ENCODE peak calls at places on chromosomes 11 and 22, in four cellular contexts. One of them, this sample, is unnamed.

GRCh38 chr22:32325416-32325801 is 32.3 kb upstream of the RFPL3 start:
- DNase-seq in prostate gland: no peak
- DNase-seq in stomach: peak
- DNase-seq in tibial nerve: no peak
- DNase-seq in this sample: peak

GRCh38 chr11:66133216-66133775 is 63.2 kb downstream of the PACS1 start:
- DNase-seq in prostate gland: no peak
- DNase-seq in stomach: no peak
- DNase-seq in tibial nerve: no peak
- DNase-seq in this sample: no peak

GRCh38 chr22:33389927-33390326 is 331.7 kb upstream of the SYN3 start:
- DNase-seq in prostate gland: no peak
- DNase-seq in stomach: no peak
- DNase-seq in tibial nerve: no peak
- DNase-seq in this sample: no peak

GRCh38 chr11:371716-372590 is 2.7 kb downstream of the B4GALNT4 start:
- DNase-seq in prostate gland: no peak
- DNase-seq in stomach: no peak
- DNase-seq in tibial nerve: no peak
- DNase-seq in this sample: no peak

GRCh38 chr11:69588270-69588669 is 52.7 kb upstream of the CCND1 start:
- DNase-seq in prostate gland: no peak
- DNase-seq in stomach: no peak
- DNase-seq in tibial nerve: no peak
- DNase-seq in this sample: no peak

GRCh38 chr22:24134090-24134846 is 47.0 kb upstream of the SUSD2 start:
- DNase-seq in prostate gland: no peak
- DNase-seq in stomach: peak
- DNase-seq in tibial nerve: peak
- DNase-seq in this sample: peak

GRCh38 chr11:70077411-70078094 is 564 bp upstream of the ANO1 start:
- DNase-seq in prostate gland: no peak
- DNase-seq in stomach: no peak
- DNase-seq in tibial nerve: no peak
- DNase-seq in this sample: no peak

GRCh38 chr11:9972917-9973504 is 309.1 kb downstream of the SWAP70 start:
- DNase-seq in prostate gland: peak
- DNase-seq in stomach: no peak
- DNase-seq in tibial nerve: peak
- DNase-seq in this sample: peak

GRCh38 chr11:21133244-21133643 is 463.9 kb downstream of the NELL1 start:
- DNase-seq in prostate gland: no peak
- DNase-seq in stomach: no peak
- DNase-seq in tibial nerve: no peak
- DNase-seq in this sample: no peak

GRCh38 chr11:35151896-35152295 is 12.9 kb downstream of the CD44 start:
- DNase-seq in prostate gland: no peak
- DNase-seq in stomach: no peak
- DNase-seq in tibial nerve: no peak
- DNase-seq in this sample: no peak

GRCh38 chr11:126317681-126318641 is 14.1 kb downstream of the DCPS start:
- DNase-seq in prostate gland: peak
- DNase-seq in stomach: no peak
- DNase-seq in tibial nerve: peak
- DNase-seq in this sample: no peak

GRCh38 chr11:86204356-86204755 is 40.2 kb upstream of the EED start:
- DNase-seq in prostate gland: no peak
- DNase-seq in stomach: no peak
- DNase-seq in tibial nerve: no peak
- DNase-seq in this sample: no peak

GRCh38 chr11:32366671-32367070 is 68.7 kb downstream of the WT1 start:
- DNase-seq in prostate gland: no peak
- DNase-seq in stomach: no peak
- DNase-seq in tibial nerve: no peak
- DNase-seq in this sample: no peak

GRCh38 chr22:23834830-23835772 is 3.7 kb downstream of the DERL3 start:
- DNase-seq in prostate gland: no peak
- DNase-seq in stomach: peak
- DNase-seq in tibial nerve: no peak
- DNase-seq in this sample: no peak

GRCh38 chr11:8656291-8656690 is 26.2 kb downstream of the TRIM66 start:
- DNase-seq in prostate gland: no peak
- DNase-seq in stomach: no peak
- DNase-seq in tibial nerve: no peak
- DNase-seq in this sample: no peak

GRCh38 chr22:49855491-49855911 is 1.9 kb downstream of the ZBED4 start:
- DNase-seq in prostate gland: no peak
- DNase-seq in stomach: no peak
- DNase-seq in tibial nerve: no peak
- DNase-seq in this sample: no peak

GRCh38 chr11:124798991-124799383 is 1.2 kb downstream of the MSANTD2 start:
- DNase-seq in prostate gland: no peak
- DNase-seq in stomach: no peak
- DNase-seq in tibial nerve: no peak
- DNase-seq in this sample: no peak

GRCh38 chr11:134119094-134119493 is 50.2 kb downstream of the JAM3 start:
- DNase-seq in prostate gland: no peak
- DNase-seq in stomach: no peak
- DNase-seq in tibial nerve: no peak
- DNase-seq in this sample: no peak

GRCh38 chr22:39312410-39312809 is 7.0 kb downstream of the RPL3 start:
- DNase-seq in prostate gland: no peak
- DNase-seq in stomach: no peak
- DNase-seq in tibial nerve: no peak
- DNase-seq in this sample: no peak

GRCh38 chr11:27412192-27412691 is 49.2 kb upstream of the CCDC34 start:
- DNase-seq in prostate gland: no peak
- DNase-seq in stomach: no peak
- DNase-seq in tibial nerve: no peak
- DNase-seq in this sample: peak

GRCh38 chr11:44949160-44950035 is 1.3 kb downstream of the TP53I11 start:
- DNase-seq in prostate gland: peak
- DNase-seq in stomach: no peak
- DNase-seq in tibial nerve: no peak
- DNase-seq in this sample: no peak

GRCh38 chr22:20433191-20433590 is 4.4 kb downstream of the SCARF2 start:
- DNase-seq in prostate gland: no peak
- DNase-seq in stomach: no peak
- DNase-seq in tibial nerve: no peak
- DNase-seq in this sample: no peak

GRCh38 chr11:45847908-45848316 is 637 bp downstream of the CRY2 start:
- DNase-seq in prostate gland: peak
- DNase-seq in stomach: peak
- DNase-seq in tibial nerve: peak
- DNase-seq in this sample: peak

GRCh38 chr11:60774726-60775125 is 10.4 kb upstream of the MS4A10 start:
- DNase-seq in prostate gland: no peak
- DNase-seq in stomach: no peak
- DNase-seq in tibial nerve: no peak
- DNase-seq in this sample: no peak

GRCh38 chr11:17972987-17973386 is 39.9 kb downstream of the SERGEF start:
- DNase-seq in prostate gland: peak
- DNase-seq in stomach: no peak
- DNase-seq in tibial nerve: peak
- DNase-seq in this sample: peak

GRCh38 chr11:12642040-12642439 is 32.2 kb upstream of the TEAD1 start:
- DNase-seq in prostate gland: no peak
- DNase-seq in stomach: no peak
- DNase-seq in tibial nerve: no peak
- DNase-seq in this sample: no peak

GRCh38 chr11:66188580-66188979 is 79.9 kb upstream of the RAB1B start:
- DNase-seq in prostate gland: no peak
- DNase-seq in stomach: no peak
- DNase-seq in tibial nerve: no peak
- DNase-seq in this sample: no peak

GRCh38 chr11:128470081-128470480 is 117.3 kb downstream of the ETS1 start:
- DNase-seq in prostate gland: no peak
- DNase-seq in stomach: no peak
- DNase-seq in tibial nerve: no peak
- DNase-seq in this sample: no peak

GRCh38 chr11:46114961-46115360 is 6.3 kb downstream of the PHF21A start:
- DNase-seq in prostate gland: no peak
- DNase-seq in stomach: no peak
- DNase-seq in tibial nerve: no peak
- DNase-seq in this sample: no peak

GRCh38 chr11:8872017-8872416 is 39.0 kb upstream of the AKIP1 start:
- DNase-seq in prostate gland: no peak
- DNase-seq in stomach: peak
- DNase-seq in tibial nerve: no peak
- DNase-seq in this sample: no peak

GRCh38 chr11:1458340-1459218 is 28.0 kb downstream of the MOB2 start:
- DNase-seq in prostate gland: peak
- DNase-seq in stomach: peak
- DNase-seq in tibial nerve: peak
- DNase-seq in this sample: peak

GRCh38 chr22:37254206-37254866 is 10.3 kb upstream of the RAC2 start:
- DNase-seq in prostate gland: no peak
- DNase-seq in stomach: no peak
- DNase-seq in tibial nerve: no peak
- DNase-seq in this sample: peak

GRCh38 chr22:49099496-49100124 is 728.1 kb downstream of the BRD1 start:
- DNase-seq in prostate gland: no peak
- DNase-seq in stomach: no peak
- DNase-seq in tibial nerve: no peak
- DNase-seq in this sample: no peak

GRCh38 chr11:102111011-102111786 is 952 bp downstream of the YAP1 start:
- DNase-seq in prostate gland: peak
- DNase-seq in stomach: peak
- DNase-seq in tibial nerve: peak
- DNase-seq in this sample: no peak

GRCh38 chr22:21917206-21917958 is 35.3 kb downstream of the PPM1F start:
- DNase-seq in prostate gland: no peak
- DNase-seq in stomach: peak
- DNase-seq in tibial nerve: no peak
- DNase-seq in this sample: no peak

GRCh38 chr22:33213383-33214075 is 155.3 kb upstream of the SYN3 start:
- DNase-seq in prostate gland: no peak
- DNase-seq in stomach: no peak
- DNase-seq in tibial nerve: no peak
- DNase-seq in this sample: no peak

GRCh38 chr11:67463680-67464410 is 5.2 kb downstream of the TMEM134 start:
- DNase-seq in prostate gland: no peak
- DNase-seq in stomach: peak
- DNase-seq in tibial nerve: peak
- DNase-seq in this sample: peak

GRCh38 chr11:67466367-67466766 is 2.7 kb downstream of the TMEM134 start:
- DNase-seq in prostate gland: no peak
- DNase-seq in stomach: no peak
- DNase-seq in tibial nerve: no peak
- DNase-seq in this sample: no peak

GRCh38 chr11:67463186-67463585 is 5.9 kb downstream of the TMEM134 start:
- DNase-seq in prostate gland: no peak
- DNase-seq in stomach: no peak
- DNase-seq in tibial nerve: no peak
- DNase-seq in this sample: no peak

GRCh38 chr11:67464411-67465189 is 4.5 kb downstream of the TMEM134 start:
- DNase-seq in prostate gland: peak
- DNase-seq in stomach: peak
- DNase-seq in tibial nerve: peak
- DNase-seq in this sample: peak

DNA sequence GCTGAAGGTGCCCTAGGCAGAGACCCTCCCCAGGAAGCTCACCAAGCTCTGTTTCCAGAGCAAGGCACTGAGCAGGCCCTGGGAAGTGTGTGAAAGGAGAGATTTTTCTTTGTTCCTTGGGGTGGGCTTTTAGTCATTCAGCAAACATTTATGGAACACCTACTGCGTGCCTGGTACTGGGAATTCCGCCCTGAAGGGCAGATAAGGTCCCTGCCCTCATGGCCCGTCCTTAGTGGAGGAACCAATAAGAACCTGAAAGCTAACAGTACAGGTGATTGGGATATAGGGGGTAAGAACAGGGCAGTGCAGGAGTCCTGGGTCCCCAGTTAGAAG is 3.9 kb downstream of the TMEM134 start:
- DNase-seq in prostate gland: no peak
- DNase-seq in stomach: peak
- DNase-seq in tibial nerve: no peak
- DNase-seq in this sample: no peak
- TF ChIP-seq POLR2A in prostate gland: no peak
- TF ChIP-seq POLR2A in stomach: no peak
- TF ChIP-seq POLR2A in tibial nerve: no peak
- TF ChIP-seq POLR2A in this sample: no peak

GRCh38 chr22:45775062-45775461 is 103.4 kb downstream of the ATXN10 start:
- DNase-seq in prostate gland: no peak
- DNase-seq in stomach: no peak
- DNase-seq in tibial nerve: no peak
- DNase-seq in this sample: no peak
- TF ChIP-seq POLR2A in prostate gland: no peak
- TF ChIP-seq POLR2A in stomach: no peak
- TF ChIP-seq POLR2A in tibial nerve: no peak
- TF ChIP-seq POLR2A in this sample: no peak

GRCh38 chr11:118897721-118898310 is 14.1 kb downstream of the CXCR5 start:
- DNase-seq in prostate gland: no peak
- DNase-seq in stomach: no peak
- DNase-seq in tibial nerve: no peak
- DNase-seq in this sample: no peak
- TF ChIP-seq POLR2A in prostate gland: no peak
- TF ChIP-seq POLR2A in stomach: no peak
- TF ChIP-seq POLR2A in tibial nerve: no peak
- TF ChIP-seq POLR2A in this sample: no peak

GRCh38 chr11:65119670-65119995 is 2.1 kb upstream of the ZNHIT2 start:
- DNase-seq in prostate gland: no peak
- DNase-seq in stomach: no peak
- DNase-seq in tibial nerve: no peak
- DNase-seq in this sample: no peak

GRCh38 chr11:65121447-65121864 is 478 bp downstream of the FAU start:
- DNase-seq in prostate gland: no peak
- DNase-seq in stomach: no peak
- DNase-seq in tibial nerve: no peak
- DNase-seq in this sample: peak

GRCh38 chr11:65124480-65125196 is 2.5 kb downstream of the MRPL49 start:
- DNase-seq in prostate gland: no peak
- DNase-seq in stomach: no peak
- DNase-seq in tibial nerve: no peak
- DNase-seq in this sample: no peak

GRCh38 chr11:65120831-65121230 is 1.1 kb downstream of the FAU start:
- DNase-seq in prostate gland: no peak
- DNase-seq in stomach: no peak
- DNase-seq in tibial nerve: no peak
- DNase-seq in this sample: no peak

GRCh38 chr11:65121865-65122696 is at the start of the genes FAU and MRPL49:
- DNase-seq in prostate gland: peak
- DNase-seq in stomach: peak
- DNase-seq in tibial nerve: peak
- DNase-seq in this sample: peak
- TF ChIP-seq POLR2A in prostate gland: peak
- TF ChIP-seq POLR2A in stomach: no peak
- TF ChIP-seq POLR2A in tibial nerve: peak
- TF ChIP-seq POLR2A in this sample: peak

This sample was measured in erythroblast.